ENCODE peak calls at places on chromosome 1, in ten cellular contexts. R is activated gamma-delta T cell treated with anti-CD3 and anti-CD28 coated beads, Interleukin-2, amount 50 U/mL, for 16 hours; J is NCI-H1105 treated with DMSO at 0.1 percent for 48 hours; U is A172; P is WTC11; W is stimulated activated CD4-positive, alpha-beta T cell treated with anti-CD3 and anti-CD28 coated beads, Interleukin-2, amount 100 ng/mL, for 48 hours; E is ELR; Z is NCI-H510A; L is prostate gland; F is nucleus accumbens. K is an unnamed sample.

GRCh38 chr1:42316292-42316691 is 18.7 kb downstream of the FOXJ3 start:
- DNase-seq in W (no peak), E (no peak), P (no peak), U (no peak), Z (no peak), L (no peak), F (no peak), R (no peak), J (no peak), K (no peak)

GRCh38 chr1:48784301-48784700 is 7.6 kb upstream of the BEND5 start:
- DNase-seq in P (no peak), U (no peak), E (no peak), L (peak; percentile 8), Z (no peak), R (no peak), W (no peak), F (no peak), J (peak; percentile 13), K (no peak)

GRCh38 chr1:163162281-163162937 is 40.3 kb downstream of the RGS5 start:
- DNase-seq in P (no peak), E (peak; percentile 32), W (no peak), U (peak; percentile 65), L (no peak), J (no peak), R (no peak), Z (no peak), F (no peak), K (no peak)

GRCh38 chr1:112808861-112809684 is 93.9 kb upstream of the PPM1J start:
- DNase-seq in E (peak; percentile 81), R (peak; percentile 5), Z (peak; percentile 7), W (peak; percentile 62), P (peak; percentile 91), L (peak; percentile 57), J (peak; percentile 52), F (peak; percentile 38), U (peak; percentile 55), K (peak; percentile 92)

GRCh38 chr1:205183676-205184335 is 27.7 kb downstream of the DSTYK start:
- DNase-seq in L (no peak), E (no peak), Z (no peak), W (no peak), U (no peak), F (no peak), J (no peak), P (no peak), R (no peak), K (no peak)

GRCh38 chr1:9900142-9901043 is 9.7 kb downstream of the CTNNBIP1 start:
- DNase-seq in F (peak; percentile 47), L (peak; percentile 78), P (no peak), E (no peak), W (no peak), U (no peak), R (no peak), J (peak; percentile 86), Z (peak; percentile 100), K (peak; percentile 83)

GRCh38 chr1:68448365-68448764 is 1.4 kb downstream of the RPE65 start:
- DNase-seq in F (no peak), W (no peak), L (no peak), Z (no peak), E (peak; percentile 11), R (no peak), J (no peak), P (peak; percentile 22), U (no peak), K (no peak)

GRCh38 chr1:199646761-199647160 is 380.7 kb upstream of the NR5A2 start:
- DNase-seq in P (no peak), R (no peak), W (no peak), J (no peak), E (no peak), L (no peak), Z (no peak), F (no peak), U (peak; percentile 14), K (no peak)

GRCh38 chr1:70075751-70076150 is 129.6 kb downstream of the LRRC40 start:
- DNase-seq in L (no peak), W (no peak), F (no peak), P (no peak), R (no peak), U (peak; percentile 38), E (no peak), J (no peak), Z (no peak), K (no peak)

GRCh38 chr1:242447682-242448081 is 76.8 kb downstream of the PLD5 start:
- DNase-seq in F (no peak), Z (no peak), P (no peak), W (no peak), R (no peak), E (no peak), L (no peak), J (no peak), U (no peak), K (no peak)

GRCh38 chr1:8281843-8282509 is 35.9 kb upstream of the SLC45A1 start:
- DNase-seq in F (no peak), E (no peak), P (no peak), U (no peak), Z (no peak), R (no peak), W (no peak), L (no peak), J (no peak), K (no peak)